ENCODE peak calls at places on chromosomes 7 and 10, in ten cellular contexts. K, C, H, G, X, E, Z, R, M and D are unnamed samples.

GRCh38 chr10:99435986-99436633 is 5.7 kb upstream of the GOT1 start:
- DNase-seq in K (peak), X (peak), M (peak), R (peak), H (peak), C (no peak), E (peak), G (peak), Z (no peak), D (no peak)

GRCh38 chr10:10630281-10630680 is 387.4 kb upstream of the CELF2 start:
- DNase-seq in M (no peak), X (no peak), H (no peak), C (no peak), Z (no peak), K (no peak), R (no peak), G (no peak), E (no peak), D (no peak)

GRCh38 chr10:97640174-97640867 is at the start of gene PI4K2A:
- DNase-seq in M (peak), Z (peak), K (peak), H (peak), C (peak), X (peak), E (peak), R (peak), G (peak), D (peak)

GRCh38 chr7:41292457-41292856 is 410.4 kb downstream of the INHBA start:
- DNase-seq in E (no peak), M (no peak), G (no peak), Z (peak), K (no peak), C (no peak), X (no peak), R (no peak), H (no peak), D (no peak)

GRCh38 chr7:131103997-131104396 is 223.7 kb upstream of the MKLN1 start:
- DNase-seq in M (no peak), X (no peak), C (no peak), E (peak), H (no peak), K (no peak), Z (no peak), G (peak), R (no peak), D (no peak)

GRCh38 chr7:2954433-2954853 is 89.2 kb downstream of the CARD11 start:
- DNase-seq in M (peak), Z (no peak), E (no peak), C (no peak), G (no peak), K (no peak), X (no peak), R (no peak), H (no peak), D (no peak)

GRCh38 chr7:85664341-85664740 is 477.5 kb upstream of the SEMA3D start:
- DNase-seq in Z (no peak), K (no peak), H (no peak), R (no peak), M (no peak), C (no peak), X (peak), E (no peak), G (no peak), D (no peak)

GRCh38 chr7:80770061-80770460 is 131.6 kb downstream of the CD36 start:
- DNase-seq in X (no peak), C (no peak), G (no peak), E (no peak), M (no peak), K (no peak), R (peak), H (no peak), Z (no peak), D (no peak)

GRCh38 chr7:143239822-143240221 is 18.0 kb downstream of the TAS2R40 start:
- DNase-seq in X (no peak), C (no peak), M (no peak), G (no peak), H (no peak), K (no peak), R (no peak), E (no peak), Z (no peak), D (no peak)

GRCh38 chr7:27640914-27641570 is 21.6 kb downstream of the HIBADH start:
- DNase-seq in H (no peak), K (no peak), E (peak), R (peak), M (peak), G (peak), X (peak), C (no peak), Z (no peak), D (no peak)

GRCh38 chr7:1659696-1660095 is 10.4 kb upstream of the ELFN1 start:
- DNase-seq in X (no peak), C (no peak), H (no peak), G (no peak), R (no peak), K (no peak), E (no peak), M (no peak), Z (no peak), D (no peak)

GRCh38 chr10:91294134-91294906 is 73.9 kb downstream of the PCGF5 start:
- DNase-seq in E (peak), R (no peak), H (no peak), G (no peak), C (no peak), M (no peak), Z (no peak), X (no peak), K (no peak), D (no peak)

GRCh38 chr7:26688388-26688787 is 176.0 kb downstream of the SKAP2 start:
- DNase-seq in H (no peak), M (peak), Z (no peak), R (no peak), G (no peak), E (no peak), X (no peak), C (no peak), K (no peak), D (no peak)

GRCh38 chr7:29005829-29006228 is 47.7 kb upstream of the TRIL start:
- DNase-seq in H (no peak), C (no peak), M (peak), Z (no peak), G (peak), K (no peak), E (no peak), X (no peak), R (no peak), D (no peak)

GRCh38 chr7:131544449-131545425 is 11.7 kb downstream of the PODXL start:
- DNase-seq in X (peak), H (peak), K (peak), E (peak), G (no peak), R (no peak), M (no peak), Z (no peak), C (no peak), D (peak)

GRCh38 chr7:39451901-39452300 is 114.3 kb upstream of the YAE1 start:
- DNase-seq in G (no peak), E (peak), Z (no peak), H (no peak), R (no peak), X (no peak), K (no peak), M (no peak), C (no peak), D (no peak)

GRCh38 chr10:89633484-89633883 is 11.6 kb downstream of the PANK1 start:
- DNase-seq in G (peak), M (no peak), Z (no peak), X (no peak), H (no peak), C (no peak), R (no peak), K (no peak), E (peak), D (no peak)

GRCh38 chr7:157096286-157097055 is 42.3 kb upstream of the UBE3C start:
- DNase-seq in G (no peak), M (no peak), E (no peak), K (no peak), H (no peak), Z (no peak), C (no peak), X (no peak), R (no peak), D (no peak)

GRCh38 chr10:69316313-69317059 is 38.2 kb downstream of the HK1 start:
- DNase-seq in K (no peak), E (peak), X (no peak), R (peak), C (no peak), M (no peak), G (peak), Z (no peak), H (no peak), D (peak)

GRCh38 chr7:46756256-46756655 is 825.7 kb downstream of the TNS3 start:
- DNase-seq in Z (no peak), K (no peak), X (no peak), H (no peak), G (no peak), C (no peak), M (no peak), E (no peak), R (no peak), D (no peak)

GRCh38 chr7:155961241-155962190 is 149.3 kb upstream of the SHH start:
- DNase-seq in G (peak), X (no peak), C (no peak), K (no peak), E (peak), R (no peak), M (peak), H (peak), Z (no peak), D (no peak)

GRCh38 chr7:17299477-17299991 is 1.1 kb downstream of the AHR start:
- DNase-seq in H (peak), X (peak), C (no peak), E (peak), K (no peak), Z (no peak), M (peak), G (peak), R (no peak), D (no peak)

GRCh38 chr10:122019414-122019975 is 30.5 kb downstream of the TACC2 start:
- DNase-seq in M (peak), H (no peak), X (no peak), Z (peak), G (peak), E (peak), K (no peak), C (no peak), R (no peak), D (no peak)